ENCODE peak calls at places on chromosome X, in eight cellular contexts. R, Y, T, L, J, K, H and F are unnamed samples.

GRCh38 chrX:101736651-101737050 is 77.0 kb upstream of the ARMCX2 start:
- DNase-seq in R (no peak), Y (no peak), T (no peak), L (no peak), J (no peak), K (no peak), H (no peak), F (no peak)

GRCh38 chrX:12441376-12442128 is 303.3 kb downstream of the FRMPD4 start:
- DNase-seq in R (peak), Y (no peak), T (peak), L (peak), J (peak), K (no peak), H (no peak), F (no peak)

GRCh38 chrX:153644356-153645125 is 2.5 kb upstream of the DUSP9 start:
- DNase-seq in R (no peak), Y (peak), T (no peak), L (no peak), J (no peak), K (no peak), H (no peak), F (no peak)

GRCh38 chrX:144334577-144334976 is 450.7 kb downstream of the UBE2NL start:
- DNase-seq in R (no peak), Y (no peak), T (no peak), L (no peak), J (no peak), K (no peak), H (no peak), F (no peak)

GRCh38 chrX:83511208-83511607 is 3.1 kb downstream of the POU3F4 start:
- DNase-seq in R (no peak), Y (no peak), T (no peak), L (no peak), J (no peak), K (no peak), H (no peak), F (no peak)

GRCh38 chrX:123959281-123960063 is 2.0 kb upstream of the STAG2 start:
- DNase-seq in R (no peak), Y (peak), T (peak), L (no peak), J (no peak), K (peak), H (peak), F (peak)

GRCh38 chrX:12894074-12894691 is 12.2 kb upstream of the TLR8 start:
- DNase-seq in R (no peak), Y (peak), T (peak), L (no peak), J (peak), K (peak), H (no peak), F (peak)

GRCh38 chrX:149818652-149819051 is 36.9 kb downstream of the MAGEA9 start:
- DNase-seq in R (no peak), Y (no peak), T (no peak), L (no peak), J (no peak), K (no peak), H (no peak), F (no peak)

GRCh38 chrX:74419861-74420193 is 1.5 kb upstream of the SLC16A2 start:
- DNase-seq in R (no peak), Y (peak), T (peak), L (no peak), J (no peak), K (no peak), H (no peak), F (no peak)

GRCh38 chrX:144586756-144587155 is 660.5 kb upstream of the SPANXN1 start:
- DNase-seq in R (no peak), Y (no peak), T (no peak), L (no peak), J (no peak), K (no peak), H (no peak), F (no peak)

GRCh38 chrX:103565752-103566151 is 19.6 kb upstream of the TCEAL4 start:
- DNase-seq in R (no peak), Y (no peak), T (no peak), L (peak), J (peak), K (no peak), H (no peak), F (no peak)

GRCh38 chrX:130245441-130245840 is 23.3 kb downstream of the ZNF280C start:
- DNase-seq in R (peak), Y (no peak), T (no peak), L (peak), J (peak), K (no peak), H (no peak), F (no peak)

GRCh38 chrX:136582624-136583023 is 50.6 kb downstream of the VGLL1 start:
- DNase-seq in R (no peak), Y (no peak), T (no peak), L (no peak), J (no peak), K (no peak), H (no peak), F (no peak)

GRCh38 chrX:132802033-132802432 is 156.4 kb downstream of the HS6ST2 start:
- DNase-seq in R (no peak), Y (no peak), T (no peak), L (no peak), J (no peak), K (no peak), H (no peak), F (no peak)

GRCh38 chrX:750263-750662 is 119.7 kb downstream of the SHOX start:
- DNase-seq in R (no peak), Y (no peak), T (no peak), L (no peak), J (no peak), K (no peak), H (no peak), F (no peak)

GRCh38 chrX:37746268-37746931 is 33.5 kb upstream of the CYBB start:
- DNase-seq in R (no peak), Y (no peak), T (no peak), L (no peak), J (no peak), K (no peak), H (no peak), F (no peak)

GRCh38 chrX:133813991-133814390 is 171.4 kb downstream of the GPC3 start:
- DNase-seq in R (no peak), Y (no peak), T (no peak), L (no peak), J (no peak), K (no peak), H (no peak), F (no peak)

GRCh38 chrX:51144828-51145442 is 187.7 kb upstream of the NUDT10 start:
- DNase-seq in R (no peak), Y (no peak), T (peak), L (peak), J (peak), K (peak), H (no peak), F (no peak)

GRCh38 chrX:125005863-125006262 is 313.8 kb upstream of the TEX13C start:
- DNase-seq in R (no peak), Y (peak), T (no peak), L (no peak), J (no peak), K (no peak), H (no peak), F (no peak)

GRCh38 chrX:69493766-69494165 is 10.4 kb upstream of the NALF2 start:
- DNase-seq in R (no peak), Y (no peak), T (peak), L (no peak), J (no peak), K (no peak), H (no peak), F (no peak)

GRCh38 chrX:69489625-69490024 is 14.5 kb upstream of the NALF2 start:
- DNase-seq in R (no peak), Y (no peak), T (no peak), L (no peak), J (no peak), K (no peak), H (no peak), F (no peak)

GRCh38 chrX:69496143-69496542 is 8.0 kb upstream of the NALF2 start:
- DNase-seq in R (no peak), Y (no peak), T (no peak), L (no peak), J (no peak), K (no peak), H (no peak), F (no peak)

GRCh38 chrX:69493193-69493592 is 10.9 kb upstream of the NALF2 start:
- DNase-seq in R (no peak), Y (peak), T (peak), L (peak), J (no peak), K (peak), H (no peak), F (no peak)
- TF ChIP-seq CTCF in R (peak), Y (peak), T (peak), L (peak), J (peak), K (peak), H (peak), F (no peak)

GRCh38 chrX:155218777-155219176 is 2.5 kb downstream of the VBP1 start:
- DNase-seq in R (no peak), Y (no peak), T (no peak), L (no peak), J (no peak), K (no peak), H (no peak), F (no peak)

GRCh38 chrX:155213731-155214130 is 2.5 kb upstream of the VBP1 start:
- DNase-seq in R (no peak), Y (no peak), T (no peak), L (no peak), J (no peak), K (no peak), H (no peak), F (no peak)

GRCh38 chrX:155216940-155217450 is 735 bp downstream of the VBP1 start:
- DNase-seq in R (no peak), Y (no peak), T (no peak), L (peak), J (peak), K (no peak), H (no peak), F (no peak)

GRCh38 chrX:155216179-155216939 is at the start of gene VBP1:
- DNase-seq in R (peak), Y (peak), T (peak), L (peak), J (peak), K (peak), H (peak), F (peak)

DNA sequence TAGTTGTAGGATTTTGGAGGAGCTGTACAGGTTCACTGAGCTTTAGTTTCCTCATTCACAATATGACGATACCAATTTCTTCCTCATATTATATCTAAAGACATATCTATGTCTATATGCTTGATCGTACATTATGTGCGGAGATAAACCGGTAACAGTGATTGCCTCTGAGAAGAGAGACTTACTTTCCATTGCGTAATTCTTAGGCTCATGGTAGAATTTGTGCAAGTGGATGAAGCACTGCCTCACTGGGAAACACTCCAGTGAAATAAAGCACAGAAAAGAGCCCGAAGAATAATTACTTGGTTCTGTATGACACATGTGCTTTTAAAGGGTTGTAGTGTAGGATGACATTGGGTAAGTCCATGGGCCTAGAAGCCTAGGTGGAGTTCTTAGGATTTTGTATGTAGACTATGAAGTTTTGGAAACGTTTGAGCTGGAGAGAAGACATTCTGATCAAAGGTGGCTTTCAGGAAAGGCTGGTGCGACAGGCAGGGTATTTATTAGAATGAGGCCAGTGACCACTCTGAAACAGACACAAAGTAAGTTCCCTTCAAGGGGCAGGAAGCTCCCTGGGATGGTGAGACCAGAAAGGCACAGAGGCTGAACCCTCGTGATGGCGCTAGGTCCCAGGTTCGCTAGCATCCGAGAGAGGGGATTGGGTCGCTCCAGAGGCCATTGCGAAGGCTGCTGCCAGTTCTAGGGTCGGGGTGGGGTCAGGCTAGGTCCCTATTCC is 649 bp upstream of the VBP1 start:
- DNase-seq in R (no peak), Y (no peak), T (no peak), L (no peak), J (no peak), K (no peak), H (no peak), F (no peak)
- TF ChIP-seq CTCF in R (no peak), Y (no peak), T (no peak), L (no peak), J (no peak), K (no peak), H (no peak), F (no peak)

GRCh38 chrX:46547857-46548256 is 2.6 kb upstream of the ZNF674 start:
- DNase-seq in R (peak), Y (no peak), T (peak), L (peak), J (peak), K (no peak), H (no peak), F (no peak)

GRCh38 chrX:46549914-46550313 is 4.7 kb upstream of the ZNF674 start:
- DNase-seq in R (no peak), Y (no peak), T (no peak), L (no peak), J (no peak), K (no peak), H (no peak), F (no peak)

GRCh38 chrX:46543441-46543840 is 1.8 kb downstream of the ZNF674 start:
- DNase-seq in R (no peak), Y (no peak), T (no peak), L (no peak), J (no peak), K (no peak), H (no peak), F (no peak)

DNA sequence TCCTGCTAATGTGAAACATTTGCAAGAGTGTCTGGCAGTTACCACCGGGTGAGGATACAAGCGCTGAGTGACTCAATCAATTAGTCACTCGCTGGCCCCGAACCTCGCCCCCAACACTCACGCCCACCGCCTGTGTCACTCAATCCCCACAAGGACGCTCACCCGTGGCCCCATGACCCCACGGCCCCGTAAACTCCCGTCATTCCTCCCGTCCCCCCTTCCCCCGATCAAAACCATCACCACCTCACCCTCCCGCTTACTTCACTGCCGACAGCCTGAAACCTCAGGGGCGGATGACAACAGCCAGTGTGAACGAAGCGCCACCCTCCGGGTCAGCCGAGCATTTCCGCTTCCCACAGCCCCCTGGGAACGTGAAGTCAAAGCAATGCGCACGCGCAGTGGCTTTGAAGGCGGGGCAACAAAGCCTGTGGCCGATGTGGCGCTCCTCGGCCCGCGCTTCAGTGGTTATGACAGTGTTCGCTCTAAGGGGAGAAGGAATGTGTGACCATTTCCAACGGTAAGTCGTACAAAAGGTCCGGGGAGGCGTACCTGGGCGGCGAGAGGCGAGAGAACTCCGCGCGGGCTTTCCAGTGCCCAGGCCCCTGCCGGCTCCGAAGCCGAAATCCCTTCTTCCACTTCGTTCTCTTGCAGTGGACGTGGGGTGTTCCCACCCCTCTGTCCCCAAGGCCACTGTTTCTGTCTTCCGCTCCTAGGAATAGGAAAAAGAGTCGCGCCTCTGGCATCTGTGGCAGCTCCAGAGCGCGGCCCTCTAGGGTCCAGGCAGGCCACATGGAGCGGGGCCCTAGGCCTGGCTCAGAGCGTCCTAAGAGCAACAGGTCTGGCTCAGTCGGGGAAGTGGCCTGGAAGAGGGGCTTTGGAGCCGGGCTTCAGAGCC is at the start of gene ZNF674:
- DNase-seq in R (peak), Y (peak), T (peak), L (peak), J (peak), K (peak), H (peak), F (peak)
- TF ChIP-seq CTCF in R (peak), Y (peak), T (peak), L (peak), J (peak), K (peak), H (peak), F (no peak)

GRCh38 chrX:2874222-2875135 is 45.7 kb downstream of the GYG2 start:
- DNase-seq in R (no peak), Y (no peak), T (no peak), L (no peak), J (no peak), K (no peak), H (no peak), F (no peak)

GRCh38 chrX:2872937-2873336 is 44.2 kb downstream of the GYG2 start:
- DNase-seq in R (no peak), Y (no peak), T (no peak), L (no peak), J (no peak), K (no peak), H (no peak), F (no peak)

GRCh38 chrX:2875136-2875481 is 46.4 kb downstream of the GYG2 start:
- DNase-seq in R (no peak), Y (no peak), T (no peak), L (no peak), J (no peak), K (no peak), H (no peak), F (no peak)

GRCh38 chrX:2878563-2878962 is 49.8 kb downstream of the GYG2 start:
- DNase-seq in R (no peak), Y (no peak), T (no peak), L (no peak), J (no peak), K (no peak), H (no peak), F (no peak)

GRCh38 chrX:2875798-2876399 is 47.2 kb downstream of the GYG2 start:
- DNase-seq in R (no peak), Y (no peak), T (no peak), L (no peak), J (no peak), K (no peak), H (no peak), F (no peak)
- TF ChIP-seq CTCF in R (peak), Y (peak), T (peak), L (peak), J (peak), K (peak), H (no peak), F (no peak)

GRCh38 chrX:118637997-118638396 is 89.4 kb upstream of the IL13RA1 start:
- DNase-seq in R (no peak), Y (no peak), T (no peak), L (no peak), J (peak), K (no peak), H (no peak), F (no peak)
- TF ChIP-seq CTCF in R (no peak), Y (peak), T (no peak), L (peak), J (peak), K (peak), H (no peak), F (no peak)

DNA sequence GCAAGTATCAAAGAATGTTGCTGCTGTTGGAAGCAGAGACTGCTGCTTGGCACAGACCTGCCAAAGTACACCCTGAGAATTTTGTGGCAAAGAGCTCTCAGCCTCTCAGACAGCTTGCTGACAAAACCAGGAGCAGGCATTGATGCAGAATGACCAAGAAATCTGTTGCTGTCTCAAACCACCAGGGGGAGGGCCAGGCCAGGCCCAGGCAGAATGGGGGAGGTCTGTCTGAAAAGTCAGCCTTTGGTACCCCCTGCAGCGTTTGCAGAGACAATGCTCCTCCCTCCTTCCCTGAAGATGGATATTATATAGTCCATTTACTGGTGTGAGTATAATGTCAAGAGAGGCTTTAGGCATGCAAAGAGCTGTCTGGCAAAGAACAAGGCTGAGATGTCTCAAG is 52.9 kb upstream of the TRPC5OS start:
- DNase-seq in R (no peak), Y (no peak), T (no peak), L (no peak), J (peak), K (peak), H (no peak), F (no peak)
- TF ChIP-seq CTCF in R (peak), Y (no peak), T (no peak), L (no peak), J (peak), K (peak), H (no peak), F (no peak)

DNA sequence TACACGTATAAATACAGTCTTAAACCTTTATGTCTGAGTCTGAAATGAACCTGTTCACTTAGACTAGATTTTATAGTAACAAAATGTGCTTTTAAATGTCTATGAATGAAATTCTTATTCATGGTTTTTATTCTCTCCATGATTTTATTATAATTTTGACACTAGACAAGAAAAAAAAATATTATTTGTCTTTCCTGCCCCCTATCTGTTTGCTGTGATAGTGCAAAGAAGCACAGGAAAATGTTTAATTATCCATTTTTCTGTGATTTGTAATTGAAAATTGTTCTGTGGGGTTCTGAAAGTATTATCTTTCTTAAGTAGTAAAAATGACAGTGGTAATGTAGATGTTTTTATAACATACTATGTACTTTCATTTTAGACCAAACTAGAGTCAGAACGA is 52.0 kb downstream of the INTS6L start:
- DNase-seq in R (no peak), Y (no peak), T (no peak), L (no peak), J (peak), K (no peak), H (no peak), F (no peak)
- TF ChIP-seq CTCF in R (peak), Y (peak), T (peak), L (peak), J (peak), K (peak), H (peak), F (no peak)

DNA sequence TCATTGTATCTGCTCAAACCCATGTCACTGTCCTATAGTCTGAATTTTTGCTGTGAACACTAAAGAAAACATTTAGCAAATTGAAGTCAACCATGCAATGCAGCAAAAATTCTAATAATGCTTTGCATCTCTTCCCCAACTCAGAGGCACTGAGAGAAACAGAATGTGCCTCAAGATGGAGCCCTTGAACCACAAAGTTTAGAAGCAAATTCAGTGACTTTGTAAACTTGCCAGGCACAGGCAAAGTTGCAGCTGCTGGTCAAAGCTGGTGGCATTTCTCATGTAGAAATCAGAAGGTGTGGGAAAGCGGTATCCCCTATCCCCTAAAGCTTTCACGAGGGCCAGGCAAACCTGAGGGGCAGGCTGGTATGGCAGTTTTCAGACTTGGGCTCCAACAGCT is 121.7 kb upstream of the DIPK2B start:
- DNase-seq in R (peak), Y (no peak), T (peak), L (peak), J (peak), K (no peak), H (no peak), F (no peak)
- TF ChIP-seq CTCF in R (peak), Y (peak), T (peak), L (peak), J (peak), K (peak), H (peak), F (no peak)

GRCh38 chrX:72554448-72555140 is 18.0 kb downstream of the HDAC8 start:
- DNase-seq in R (no peak), Y (no peak), T (peak), L (no peak), J (no peak), K (peak), H (no peak), F (no peak)
- TF ChIP-seq CTCF in R (no peak), Y (no peak), T (no peak), L (no peak), J (no peak), K (peak), H (no peak), F (no peak)